ENCODE peak calls at places on chromosomes 4 and X, in six cellular contexts. I is AG04449, Y is coronary artery, M is astrocyte of the spinal cord, H is prostate gland, U is BE2C. L is an unnamed sample.
A peak's percentile ranks its signal among the peaks of the same experiment; 100 is the strongest.

GRCh38 chrX:98956014-98956413 is 1454.1 kb downstream of the PCDH19 start:
- DNase-seq in I (no peak), Y (no peak), M (no peak), H (no peak), U (no peak), L (no peak)

GRCh38 chrX:122739770-122740169 is 444.3 kb upstream of the GRIA3 start:
- DNase-seq in I (no peak), Y (no peak), M (no peak), H (no peak), U (no peak), L (peak; percentile 9)

GRCh38 chr4:107743532-107743931 is 23.5 kb upstream of the PAPSS1 start:
- DNase-seq in I (no peak), Y (no peak), M (no peak), H (no peak), U (no peak), L (no peak)

GRCh38 chr4:1470393-1470670 is 64.1 kb upstream of the NKX1-1 start:
- DNase-seq in I (no peak), Y (no peak), M (no peak), H (no peak), U (no peak), L (no peak)

GRCh38 chr4:108881190-108881589 is 118.3 kb upstream of the ETNPPL start:
- DNase-seq in I (peak; percentile 82), Y (no peak), M (peak; percentile 69), H (no peak), U (no peak), L (peak; percentile 74)

GRCh38 chr4:14864365-14864762 is 137.9 kb upstream of the CPEB2 start:
- DNase-seq in I (no peak), Y (no peak), M (no peak), H (no peak), U (no peak), L (no peak)

GRCh38 chr4:185708348-185708747 is 103.6 kb downstream of the SORBS2 start:
- DNase-seq in I (no peak), Y (no peak), M (peak; percentile 72), H (no peak), U (no peak), L (peak; percentile 17)

GRCh38 chr4:168765726-168766125 is 244.3 kb downstream of the CBR4 start:
- DNase-seq in I (no peak), Y (no peak), M (peak; percentile 87), H (peak; percentile 25), U (no peak), L (peak; percentile 80)

GRCh38 chr4:2101346-2102044 is 42.4 kb downstream of the NAT8L start:
- DNase-seq in I (no peak), Y (no peak), M (peak; percentile 13), H (no peak), U (no peak), L (peak; percentile 16)

GRCh38 chr4:158121203-158121586 is 51.6 kb downstream of the GASK1B start:
- DNase-seq in I (peak; percentile 94), Y (no peak), M (peak; percentile 94), H (no peak), U (no peak), L (peak; percentile 99)
- TF ChIP-seq CTCF in I (no peak), Y (no peak), M (no peak), H (no peak), U (no peak), L (no peak)

GRCh38 chrX:126819429-126819828 is at the start of gene PRR32:
- DNase-seq in I (no peak), Y (no peak), M (no peak), H (no peak), U (no peak), L (no peak)

GRCh38 chrX:126820700-126821420 is 1.3 kb downstream of the PRR32 start:
- DNase-seq in I (no peak), Y (no peak), M (no peak), H (no peak), U (no peak), L (no peak)

DNA sequence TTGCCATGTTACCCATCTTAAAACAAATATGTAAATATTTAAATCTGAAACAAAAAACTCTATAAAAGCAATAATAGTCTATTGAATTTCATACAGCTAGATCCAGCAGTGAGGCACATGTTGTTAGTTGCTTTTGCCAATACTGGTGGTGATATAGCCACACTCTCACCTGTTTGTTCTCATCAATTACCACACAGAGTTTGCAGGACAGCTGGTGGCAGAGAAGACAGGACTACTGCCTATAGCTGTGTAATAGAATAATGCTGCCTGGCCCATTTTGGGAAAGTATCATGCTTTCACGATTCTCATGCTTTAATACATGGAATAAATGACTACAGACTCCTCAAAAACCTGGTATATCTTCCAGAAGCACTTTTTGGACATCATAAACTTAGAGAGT is 3.7 kb upstream of the PRR32 start:
- DNase-seq in I (no peak), Y (no peak), M (no peak), H (no peak), U (no peak), L (no peak)
- H3K4me3 ChIP-seq in I (no peak overlapping the region), Y (no peak overlapping the region), M (no peak overlapping the region), H (no peak overlapping the region), U (no peak overlapping the region), L (no peak overlapping the region)

DNA sequence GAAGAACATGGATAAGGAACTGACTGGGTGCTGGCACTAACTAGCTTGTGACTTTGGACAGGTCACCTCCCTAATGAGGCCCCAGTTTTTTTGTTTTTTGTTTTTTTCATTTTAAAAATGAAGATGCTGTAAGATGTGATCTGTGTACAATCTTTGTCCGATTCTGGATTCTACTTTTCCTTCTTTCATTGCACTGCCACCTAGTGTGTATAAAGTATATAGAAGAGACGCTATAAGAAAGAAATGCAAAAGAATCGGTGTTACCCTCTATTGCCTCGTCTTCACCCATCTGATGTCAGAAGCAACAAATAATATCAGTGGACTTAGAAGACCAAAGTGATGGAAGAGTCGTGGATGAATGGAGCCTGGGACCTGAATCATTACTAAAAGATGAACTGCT is 58.6 kb upstream of the P2RY10 start:
- DNase-seq in I (no peak), Y (no peak), M (peak; percentile 5), H (no peak), U (no peak), L (peak; percentile 9)
- TF ChIP-seq CTCF in I (peak; percentile 17), Y (no peak), M (peak; percentile 27), H (no peak), U (no peak), L (peak; percentile 57)

DNA sequence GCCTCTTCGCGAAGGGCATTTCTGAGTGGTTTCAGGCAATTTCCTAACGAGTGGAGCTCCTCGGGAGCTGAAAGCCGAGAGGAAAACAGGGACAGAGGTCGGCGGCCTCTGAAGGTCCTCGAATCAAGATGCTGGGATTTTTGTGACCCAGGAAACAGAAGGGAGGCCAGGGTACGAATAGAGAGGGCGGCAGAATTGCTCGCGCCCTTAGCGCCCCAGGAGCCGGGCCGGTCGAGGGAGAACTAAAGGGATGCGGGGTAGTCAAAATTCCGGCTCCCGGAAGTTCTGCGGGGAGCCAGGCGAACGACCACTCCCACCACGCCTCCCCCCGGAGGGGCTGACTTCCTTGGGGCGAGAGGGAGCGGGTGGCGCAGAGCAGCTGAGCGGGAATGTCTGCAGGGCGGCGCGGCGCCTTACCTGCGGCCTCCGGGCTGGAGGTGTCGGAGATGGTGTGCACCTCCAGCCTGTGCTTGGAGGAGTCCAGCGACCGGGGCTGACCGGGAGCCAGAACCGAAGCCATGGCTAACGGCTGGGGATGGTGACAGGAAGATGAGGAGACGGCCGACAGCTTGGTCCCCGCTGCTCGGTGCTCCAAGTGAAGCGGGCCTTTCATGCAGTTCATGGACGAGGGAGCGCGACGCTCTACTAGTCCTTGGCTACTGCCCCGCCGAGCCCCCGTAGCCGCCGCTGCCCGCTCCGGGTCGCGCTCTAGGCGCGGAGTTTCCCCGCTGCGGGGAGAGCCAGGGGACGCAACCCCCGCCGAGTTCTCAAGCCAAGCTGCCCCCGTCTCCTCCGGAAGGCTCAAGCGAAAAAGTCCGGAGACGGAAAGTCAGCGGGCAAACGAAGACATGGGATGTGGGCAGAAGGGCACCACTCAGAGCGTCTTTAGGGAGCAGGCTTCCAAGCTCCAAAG is 782 bp downstream of the PITX2 start:
- DNase-seq in I (no peak), Y (peak; percentile 66), M (no peak), H (no peak), U (no peak), L (no peak)
- H3K4me3 ChIP-seq in I (peak overlapping the region; percentile 68), Y (peak overlapping the region; percentile 77), M (peak overlapping the region; percentile 31), H (peak overlapping the region; percentile 35), U (peak overlapping the region; percentile 47), L (peak overlapping the region; percentile 55)

GRCh38 chr4:4659871-4660651 is 118.2 kb upstream of the STX18 start:
- DNase-seq in I (peak; percentile 49), Y (no peak), M (peak; percentile 96), H (no peak), U (no peak), L (peak; percentile 93)
- TF ChIP-seq CTCF in I (no peak), Y (no peak), M (no peak), H (no peak), U (no peak), L (peak; percentile 12)

DNA sequence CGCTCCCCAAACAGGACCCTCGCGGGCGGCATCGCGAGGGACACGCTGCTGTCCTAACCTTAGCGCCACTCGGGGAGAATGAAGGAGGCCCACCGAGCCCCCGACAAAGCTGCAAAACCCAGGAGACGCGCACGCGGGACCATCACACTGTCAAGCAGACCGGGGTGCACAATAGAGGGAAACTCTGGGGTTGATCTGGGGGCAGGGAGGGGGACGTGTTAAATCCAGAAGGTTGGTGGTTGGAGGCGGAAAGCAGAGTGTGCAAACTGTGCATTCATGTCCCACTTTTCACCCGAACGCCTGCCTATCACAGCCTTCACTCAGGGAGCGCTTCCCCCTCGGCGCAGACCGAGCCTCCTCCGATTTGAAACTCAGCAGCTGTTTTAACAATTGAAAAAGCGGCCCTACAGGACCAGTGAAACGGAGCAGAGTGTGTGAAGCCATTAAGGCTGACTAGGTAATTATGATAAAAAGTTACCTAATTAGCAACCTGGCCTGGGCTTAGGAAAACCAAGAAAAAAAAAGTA is 564 bp upstream of the NDNF start:
- DNase-seq in I (no peak), Y (no peak), M (no peak), H (no peak), U (peak; percentile 13), L (no peak)
- H3K4me3 ChIP-seq in I (peak overlapping the region; percentile 57), Y (peak overlapping the region; percentile 84), M (peak overlapping the region; percentile 53), H (peak overlapping the region; percentile 42), U (peak overlapping the region; percentile 22), L (peak overlapping the region; percentile 69)

GRCh38 chr4:67550491-67551256 is 5.4 kb upstream of the CENPC start:
- DNase-seq in I (no peak), Y (no peak), M (no peak), H (no peak), U (no peak), L (no peak)

GRCh38 chr4:67545199-67545995 is at the start of gene CENPC:
- DNase-seq in I (peak; percentile 84), Y (peak; percentile 98), M (peak; percentile 98), H (peak; percentile 95), U (peak; percentile 97), L (peak; percentile 98)

GRCh38 chr4:67546971-67547370 is 1.7 kb upstream of the CENPC start:
- DNase-seq in I (no peak), Y (no peak), M (no peak), H (no peak), U (no peak), L (no peak)

GRCh38 chr4:67545996-67546356 is 673 bp upstream of the CENPC start:
- DNase-seq in I (no peak), Y (no peak), M (no peak), H (no peak), U (no peak), L (no peak)

GRCh38 chr4:67549123-67549522 is 3.8 kb upstream of the CENPC start:
- DNase-seq in I (no peak), Y (no peak), M (no peak), H (no peak), U (no peak), L (no peak)
- TF ChIP-seq CTCF in I (no peak), Y (no peak), M (no peak), H (no peak), U (peak; percentile 47), L (peak; percentile 16)